ENCODE peak calls at places on chromosomes 4 and X, in five cellular contexts. V is stimulated activated CD4-positive, alpha-beta T cell treated with anti-CD3 and anti-CD28 coated beads, Interleukin-12 subunit alpha, Interleukin-12 subunit beta, amount 100 ng/mL, for 4 hours; P is spleen; N is left ventricle myocardium superior; R is activated T-cell treated with anti-CD3 and anti-CD28 coated beads for 24 hours. Z is an unnamed sample.
A peak's percentile ranks its signal among the peaks of the same experiment; 100 is the strongest.

GRCh38 chr4:159206427-159206871 is 103.6 kb downstream of the RAPGEF2 start:
- DNase-seq in V (peak; percentile 48), N (no peak), P (no peak), R (peak; percentile 43), Z (no peak)

GRCh38 chr4:88803600-88804096 is 106.0 kb upstream of the NAP1L5 start:
- DNase-seq in P (no peak), V (no peak), R (no peak), N (no peak), Z (no peak)

GRCh38 chr4:151415978-151416377 is 7.0 kb downstream of the FHIP1A start:
- DNase-seq in R (no peak), P (no peak), V (no peak), N (no peak), Z (no peak)

GRCh38 chrX:46759645-46759974 is 692 bp upstream of the SLC9A7 start:
- DNase-seq in V (no peak), P (no peak), N (no peak), R (no peak), Z (no peak)

GRCh38 chr4:120723986-120724385 is 198.5 kb downstream of the PRDM5 start:
- DNase-seq in P (no peak), V (no peak), R (no peak), N (no peak), Z (no peak)

GRCh38 chrX:42459735-42460134 is 318.2 kb downstream of the PPP1R2C start:
- DNase-seq in R (no peak), P (no peak), V (no peak), N (no peak), Z (no peak)

GRCh38 chr4:48913346-48913745 is 6.8 kb upstream of the OCIAD2 start:
- DNase-seq in P (no peak), N (no peak), R (no peak), V (no peak), Z (no peak)

GRCh38 chr4:119010909-119011606 is 122.4 kb downstream of the SYNPO2 start:
- DNase-seq in N (no peak), V (no peak), R (no peak), P (no peak), Z (no peak)

GRCh38 chr4:47839259-47839658 is 1.4 kb upstream of the CORIN start:
- DNase-seq in N (no peak), R (peak; percentile 35), V (peak; percentile 40), P (no peak), Z (peak; percentile 41)

GRCh38 chr4:1179089-1179441 is 6.7 kb upstream of the SPON2 start:
- DNase-seq in P (no peak), R (no peak), V (no peak), N (no peak), Z (no peak)

GRCh38 chr4:71406459-71406963 is 67.7 kb downstream of the SLC4A4 start:
- DNase-seq in V (no peak), R (no peak), N (no peak), P (no peak), Z (no peak)

GRCh38 chr4:27387706-27388105 is 527.1 kb downstream of the STIM2 start:
- DNase-seq in P (no peak), R (no peak), V (no peak), N (no peak), Z (no peak)

GRCh38 chr4:46994007-46994405 is 625 bp upstream of the GABRA4 start:
- DNase-seq in P (no peak), R (no peak), N (peak; percentile 38), V (no peak), Z (no peak)

GRCh38 chr4:38169524-38169923 is 209.3 kb downstream of the PTTG2 start:
- DNase-seq in V (no peak), P (no peak), N (no peak), R (no peak), Z (no peak)

GRCh38 chrX:70509078-70509477 is 64.4 kb downstream of the DLG3 start:
- DNase-seq in V (no peak), P (no peak), R (no peak), N (no peak), Z (no peak)

GRCh38 chrX:105126201-105126600 is 94.3 kb downstream of the TEX13A start:
- DNase-seq in V (no peak), P (no peak), R (no peak), N (no peak), Z (no peak)

GRCh38 chr4:70473691-70474090 is 1.7 kb downstream of the MUC7 start:
- DNase-seq in V (no peak), N (no peak), R (no peak), P (no peak), Z (no peak)

GRCh38 chr4:81715335-81715734 is 243.6 kb upstream of the RASGEF1B start:
- DNase-seq in R (no peak), N (no peak), P (no peak), V (no peak), Z (no peak)

GRCh38 chr4:114272226-114272625 is 292.8 kb upstream of the ARSJ start:
- DNase-seq in V (no peak), P (no peak), R (no peak), N (no peak), Z (no peak)

GRCh38 chr4:137635596-137635995 is 103.3 kb upstream of the PCDH18 start:
- DNase-seq in R (no peak), V (no peak), N (no peak), P (no peak), Z (no peak)

GRCh38 chr4:114615435-114615834 is 16.8 kb downstream of the UGT8 start:
- DNase-seq in R (no peak), V (no peak), N (no peak), P (no peak), Z (no peak)

GRCh38 chr4:145103496-145103895 is 5.4 kb downstream of the ABCE1 start:
- DNase-seq in N (no peak), R (no peak), V (no peak), P (no peak), Z (no peak)

GRCh38 chrX:131366387-131366786 is 77.3 kb upstream of the IGSF1 start:
- DNase-seq in V (no peak), N (no peak), P (no peak), R (no peak), Z (no peak)

GRCh38 chr4:147770831-147771230 is 38.9 kb downstream of the ARHGAP10 start:
- DNase-seq in R (no peak), P (no peak), N (no peak), V (no peak), Z (no peak)

GRCh38 chrX:148698221-148698620 is 197.8 kb downstream of the AFF2 start:
- DNase-seq in R (no peak), V (no peak), N (no peak), P (no peak), Z (no peak)

GRCh38 chr4:6538586-6538985 is 36.4 kb upstream of the MAN2B2 start:
- DNase-seq in R (no peak), N (no peak), V (no peak), P (no peak), Z (no peak)

GRCh38 chr4:85127653-85128052 is 161.2 kb upstream of the WDFY3 start:
- DNase-seq in P (peak; percentile 79), V (no peak), N (peak; percentile 34), R (no peak), Z (no peak)

GRCh38 chrX:29295987-29296680 is 708.9 kb downstream of the IL1RAPL1 start:
- DNase-seq in R (no peak), V (no peak), N (no peak), P (no peak), Z (no peak)

GRCh38 chr4:173448103-173448502 is 49.2 kb upstream of the SCRG1 start:
- DNase-seq in N (peak; percentile 57), P (no peak), V (no peak), R (no peak), Z (no peak)

GRCh38 chrX:17621566-17622270 is 115.6 kb upstream of the SCML1 start:
- DNase-seq in R (no peak), V (no peak), P (no peak), N (no peak), Z (no peak)

GRCh38 chr4:74376888-74377483 is 12.0 kb downstream of the EREG start:
- DNase-seq in R (no peak), V (no peak), N (no peak), P (no peak), Z (peak; percentile 33)

GRCh38 chr4:124804584-124804983 is 92.1 kb upstream of the ANKRD50 start:
- DNase-seq in P (no peak), V (no peak), R (no peak), N (no peak), Z (no peak)

GRCh38 chr4:118968006-118968405 is 79.4 kb downstream of the SYNPO2 start:
- DNase-seq in N (no peak), P (no peak), V (no peak), R (no peak), Z (no peak)

GRCh38 chr4:12445711-12446110 is 1017.0 kb upstream of the HS3ST1 start:
- DNase-seq in V (no peak), P (no peak), R (no peak), N (no peak), Z (no peak)